ENCODE peak calls at places on chromosomes 5 and 9, in seven cellular contexts. H, W, A, D, U, P and N are unnamed samples.

GRCh38 chr5:149038336-149039075 is 24.4 kb downstream of the SH3TC2 start:
- DNase-seq in H (no peak), W (no peak), A (no peak), D (no peak), U (no peak), P (no peak), N (no peak)

GRCh38 chr9:129005336-129005997 is 22.7 kb downstream of the SH3GLB2 start:
- DNase-seq in H (no peak), W (no peak), A (no peak), D (no peak), U (no peak), P (no peak), N (peak; percentile 2)

GRCh38 chr5:129608350-129608749 is 139.5 kb upstream of the MINAR2 start:
- DNase-seq in H (no peak), W (no peak), A (no peak), D (no peak), U (no peak), P (no peak), N (no peak)

GRCh38 chr5:149317281-149318048 is 27.8 kb upstream of the GRPEL2 start:
- DNase-seq in H (peak; percentile 61), W (peak; percentile 54), A (peak; percentile 49), D (peak; percentile 37), U (peak; percentile 65), P (peak; percentile 26), N (peak; percentile 95)

GRCh38 chr5:84729326-84729725 is 344.6 kb upstream of the EDIL3 start:
- DNase-seq in H (peak; percentile 33), W (no peak), A (no peak), D (peak; percentile 29), U (peak; percentile 8), P (no peak), N (no peak)

GRCh38 chr9:98572796-98573195 is 135.9 kb downstream of the GABBR2 start:
- DNase-seq in H (no peak), W (no peak), A (no peak), D (no peak), U (no peak), P (no peak), N (no peak)

GRCh38 chr5:115033861-115034260 is 135.8 kb downstream of the TRIM36 start:
- DNase-seq in H (no peak), W (no peak), A (peak; percentile 30), D (no peak), U (no peak), P (peak; percentile 9), N (no peak)

GRCh38 chr5:143177263-143177994 is 226.1 kb downstream of the NR3C1 start:
- DNase-seq in H (peak; percentile 93), W (no peak), A (no peak), D (peak; percentile 100), U (no peak), P (no peak), N (peak; percentile 69)

GRCh38 chr9:91515074-91515687 is 91.5 kb upstream of the NFIL3 start:
- DNase-seq in H (peak; percentile 82), W (no peak), A (no peak), D (peak; percentile 60), U (peak; percentile 90), P (no peak), N (peak; percentile 84)

GRCh38 chr9:82488319-82488701 is 499.7 kb downstream of the SPATA31D1 start:
- DNase-seq in H (no peak), W (no peak), A (no peak), D (no peak), U (no peak), P (no peak), N (no peak)
- H3K27ac ChIP-seq in H (no peak overlapping the region), W (no peak overlapping the region), A (no peak overlapping the region), D (no peak overlapping the region), U (no peak overlapping the region), P (no peak overlapping the region), N (no peak overlapping the region)

GRCh38 chr5:65050826-65051498 is 282.2 kb downstream of the CWC27 start:
- DNase-seq in H (no peak), W (no peak), A (no peak), D (no peak), U (no peak), P (no peak), N (no peak)
- H2AFZ ChIP-seq in H (no peak overlapping the region), W (peak overlapping the region; percentile 78), A (no peak overlapping the region), D (peak overlapping the region; percentile 16), U (no peak overlapping the region), P (no peak overlapping the region), N (no peak overlapping the region)

DNA sequence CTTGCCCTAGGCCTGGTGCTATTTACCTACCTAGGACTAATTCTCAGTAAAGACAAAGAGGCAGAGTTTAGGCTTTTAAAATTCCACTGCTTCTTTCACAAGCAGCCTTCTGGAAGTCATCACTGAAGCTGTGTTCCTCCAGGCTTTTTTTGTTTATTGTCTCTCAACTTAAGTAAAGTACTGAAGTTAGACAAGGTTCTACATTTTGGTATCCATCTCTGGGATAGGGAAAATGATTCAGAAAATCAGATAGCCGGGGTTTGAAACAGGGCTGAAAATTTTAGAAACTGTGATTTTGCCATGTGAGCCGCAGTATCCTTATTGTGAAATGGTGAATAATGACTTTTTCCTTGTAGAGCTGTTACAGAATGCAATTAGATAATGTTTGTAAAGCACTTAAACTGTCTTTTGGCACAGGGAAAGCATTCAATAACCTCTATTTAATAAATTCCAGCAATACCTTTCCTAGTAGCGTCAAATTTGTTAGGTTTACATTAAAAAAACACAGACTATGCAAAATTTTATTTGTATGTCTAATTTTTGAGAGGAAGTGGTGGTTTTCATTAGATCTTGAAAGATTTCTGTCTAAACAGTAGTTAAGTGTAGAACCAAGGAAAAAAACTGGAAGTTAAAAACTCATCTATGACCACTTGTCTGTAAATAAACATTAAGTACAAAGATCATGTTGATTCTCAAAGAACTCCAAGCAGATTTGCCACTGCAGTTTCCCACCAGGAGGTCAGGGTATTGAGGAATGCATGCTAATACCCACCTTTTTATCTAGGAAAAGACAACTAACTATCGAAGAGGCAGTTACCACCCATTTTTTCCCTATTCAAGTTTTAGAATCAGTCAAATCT is 2.2 kb downstream of the STOM start:
- DNase-seq in H (no peak), W (no peak), A (peak; percentile 64), D (no peak), U (peak; percentile 64), P (no peak), N (no peak)
- H3K4me1 ChIP-seq in H (peaks cover 18% of the 10 kb centered on the region), W (peaks cover 15% of the 10 kb centered on the region), A (peaks cover 48% of the 10 kb centered on the region), D (peaks cover 31% of the 10 kb centered on the region), U (peaks cover 8% of the 10 kb centered on the region), P (peaks cover 7% of the 10 kb centered on the region), N (peaks cover 57% of the 10 kb centered on the region)

GRCh38 chr5:33523208-33523771 is 82.5 kb downstream of the TARS1 start:
- DNase-seq in H (no peak), W (no peak), A (no peak), D (peak; percentile 52), U (no peak), P (no peak), N (no peak)
- H3K27ac ChIP-seq in H (no peak overlapping the region), W (no peak overlapping the region), A (no peak overlapping the region), D (no peak overlapping the region), U (no peak overlapping the region), P (no peak overlapping the region), N (no peak overlapping the region)

DNA sequence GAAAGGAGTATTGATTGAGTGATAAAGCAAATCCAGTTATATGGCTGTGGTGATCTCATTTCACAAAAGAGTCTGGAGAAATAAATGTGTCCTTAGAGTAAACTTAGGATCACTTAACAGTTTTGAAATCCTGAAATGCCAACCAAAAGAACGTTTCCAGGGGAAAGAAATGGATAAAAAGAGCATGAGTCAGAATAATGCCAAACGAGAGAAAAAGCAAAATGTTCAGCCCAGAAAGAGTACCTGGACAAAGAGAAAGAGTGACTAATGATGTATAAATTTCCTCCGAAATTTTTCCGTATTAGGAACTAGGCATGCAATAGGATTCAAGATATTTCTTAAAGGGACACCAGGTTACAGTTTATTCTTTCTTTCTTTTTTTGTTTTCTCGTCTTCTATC is 463.1 kb upstream of the CDH10 start:
- DNase-seq in H (no peak), W (no peak), A (no peak), D (peak; percentile 12), U (no peak), P (no peak), N (no peak)
- H2AFZ ChIP-seq in H (no peak overlapping the region), W (no peak overlapping the region), A (peak overlapping the region; percentile 12), D (no peak overlapping the region), U (no peak overlapping the region), P (peak overlapping the region; percentile 7), N (no peak overlapping the region)

GRCh38 chr9:95015569-95015968 is 289.1 kb downstream of the AOPEP start:
- DNase-seq in H (no peak), W (no peak), A (no peak), D (no peak), U (no peak), P (no peak), N (no peak)
- H3K4me1 ChIP-seq in H (peaks cover 14% of the 10 kb centered on the region), W (no peaks in the 10 kb centered on the region), A (peaks cover 5% of the 10 kb centered on the region), D (peaks cover 37% of the 10 kb centered on the region), U (peaks cover 9% of the 10 kb centered on the region), P (peaks cover 3% of the 10 kb centered on the region), N (peaks cover 65% of the 10 kb centered on the region)

GRCh38 chr5:37495210-37495609 is 116.1 kb downstream of the WDR70 start:
- DNase-seq in H (peak; percentile 49), W (no peak), A (no peak), D (peak; percentile 14), U (peak; percentile 88), P (no peak), N (no peak)
- H3K27ac ChIP-seq in H (no peak overlapping the region), W (no peak overlapping the region), A (no peak overlapping the region), D (no peak overlapping the region), U (no peak overlapping the region), P (no peak overlapping the region), N (peak overlapping the region; percentile 52)

DNA sequence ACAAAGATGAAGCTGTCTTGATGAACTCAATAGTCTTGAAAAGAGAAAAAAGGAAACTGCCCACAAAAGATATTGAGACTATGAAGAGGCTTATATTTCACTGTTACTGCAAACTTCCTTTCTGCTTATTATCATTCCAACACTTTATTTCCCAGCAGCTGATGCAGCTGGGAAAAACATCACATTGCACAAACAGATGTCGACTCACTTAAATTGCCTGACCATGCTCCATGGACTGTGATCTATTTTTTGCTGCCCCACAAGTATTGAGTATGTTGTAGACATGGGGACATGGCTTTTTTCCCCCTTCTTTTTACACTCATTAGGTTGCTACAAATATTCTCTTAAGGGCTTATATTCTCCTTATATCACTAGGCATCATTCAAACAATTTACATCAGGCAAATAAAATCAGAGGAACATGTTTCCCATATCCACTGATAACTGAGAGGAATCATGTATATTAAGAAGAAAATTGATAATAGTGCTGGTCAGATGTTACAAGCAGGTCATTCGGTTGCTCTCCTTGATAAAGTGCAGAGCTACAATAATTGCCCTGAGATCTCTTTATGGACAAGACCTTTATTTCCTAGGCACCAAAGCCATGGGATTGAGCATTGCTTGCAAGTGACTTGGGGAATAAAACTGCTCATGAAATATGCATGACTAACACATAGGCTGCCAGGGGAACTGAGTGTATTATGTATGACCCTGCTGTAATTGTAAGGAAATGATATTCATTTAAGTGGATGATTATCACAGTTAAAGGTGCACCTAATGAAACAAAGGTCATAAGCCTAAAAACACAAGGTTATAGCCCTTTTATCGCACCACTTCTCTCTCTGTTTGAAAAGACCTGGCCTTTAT is 509.8 kb downstream of the ZNF608 start:
- DNase-seq in H (peak; percentile 17), W (no peak), A (no peak), D (peak; percentile 10), U (peak; percentile 8), P (no peak), N (no peak)
- H2AFZ ChIP-seq in H (no peak overlapping the region), W (no peak overlapping the region), A (no peak overlapping the region), D (no peak overlapping the region), U (no peak overlapping the region), P (peak overlapping the region; percentile 50), N (no peak overlapping the region)

GRCh38 chr9:136568288-136569081 is 22.6 kb upstream of the NOTCH1 start:
- DNase-seq in H (no peak), W (no peak), A (no peak), D (no peak), U (no peak), P (no peak), N (peak; percentile 74)
- H3K4me1 ChIP-seq in H (peaks cover 45% of the 10 kb centered on the region), W (no peaks in the 10 kb centered on the region), A (peaks cover 58% of the 10 kb centered on the region), D (peaks cover 20% of the 10 kb centered on the region), U (peaks cover 82% of the 10 kb centered on the region), P (peaks cover 68% of the 10 kb centered on the region), N (peaks cover 41% of the 10 kb centered on the region)